ENCODE peak calls at places on chromosome 4, in eight cellular contexts. O, W, K, B, I, S, A and Q are unnamed samples.

GRCh38 chr4:67603310-67604028 is 44.9 kb downstream of the STAP1 start:
- DNase-seq in O (no peak), W (no peak), K (no peak), B (no peak), I (no peak), S (no peak), A (no peak), Q (no peak)

GRCh38 chr4:25900310-25900709 is 13.7 kb upstream of the SMIM20 start:
- DNase-seq in O (no peak), W (no peak), K (no peak), B (peak), I (no peak), S (no peak), A (no peak), Q (no peak)

GRCh38 chr4:66202870-66203269 is 532.6 kb upstream of the EPHA5 start:
- DNase-seq in O (no peak), W (no peak), K (no peak), B (no peak), I (no peak), S (no peak), A (no peak), Q (no peak)

GRCh38 chr4:112853662-112854256 is 195.7 kb upstream of the ANK2 start:
- DNase-seq in O (no peak), W (peak), K (no peak), B (peak), I (no peak), S (peak), A (no peak), Q (no peak)

GRCh38 chr4:169131556-169132208 is 121.6 kb upstream of the CBR4 start:
- DNase-seq in O (no peak), W (no peak), K (no peak), B (no peak), I (no peak), S (no peak), A (no peak), Q (no peak)

GRCh38 chr4:80900908-80901307 is 129.6 kb upstream of the BMP3 start:
- DNase-seq in O (no peak), W (no peak), K (no peak), B (no peak), I (no peak), S (no peak), A (no peak), Q (no peak)

GRCh38 chr4:63316633-63317032 is 1092.6 kb downstream of the TECRL start:
- DNase-seq in O (no peak), W (no peak), K (no peak), B (no peak), I (no peak), S (no peak), A (no peak), Q (no peak)

GRCh38 chr4:129488427-129488826 is 392.5 kb downstream of the C4orf33 start:
- DNase-seq in O (no peak), W (no peak), K (no peak), B (no peak), I (no peak), S (no peak), A (no peak), Q (no peak)

GRCh38 chr4:152073738-152074137 is 312.9 kb upstream of the GATB start:
- DNase-seq in O (no peak), W (peak), K (no peak), B (peak), I (no peak), S (peak), A (no peak), Q (no peak)